ENCODE peak calls at places on chromosome 1, in five cellular contexts. I is transverse colon, F is neural progenitor cell, D is fibroblast of lung, Z is PC-9. N is an unnamed sample.

GRCh38 chr1:231919900-231920299 is 293.3 kb downstream of the DISC1 start:
- DNase-seq in I (no peak), F (peak), Z (no peak), D (no peak), N (no peak)

GRCh38 chr1:12327566-12327965 is 97.7 kb downstream of the VPS13D start:
- DNase-seq in Z (no peak), D (no peak), I (no peak), F (no peak), N (no peak)

GRCh38 chr1:95046359-95046758 is 26.4 kb downstream of the ALG14 start:
- DNase-seq in I (no peak), F (no peak), Z (no peak), D (no peak), N (no peak)

GRCh38 chr1:44464361-44464760 is 59.3 kb downstream of the RNF220 start:
- DNase-seq in I (no peak), D (no peak), F (no peak), Z (no peak), N (peak)

GRCh38 chr1:13583592-13583963 is at the start of gene PDPN:
- DNase-seq in D (peak), I (peak), Z (no peak), F (peak), N (no peak)

GRCh38 chr1:22416555-22417454 is 34.8 kb upstream of the ZBTB40 start:
- DNase-seq in D (peak), I (peak), Z (peak), F (peak), N (peak)

GRCh38 chr1:161914595-161914994 is 109.1 kb downstream of the OLFML2B start:
- DNase-seq in F (no peak), D (no peak), Z (no peak), I (no peak), N (no peak)

GRCh38 chr1:225772323-225772768 is 5.3 kb upstream of the SRP9 start:
- DNase-seq in D (peak), F (peak), I (peak), Z (peak), N (peak)

GRCh38 chr1:3464649-3465025 is 10.2 kb downstream of the ARHGEF16 start:
- DNase-seq in F (no peak), I (no peak), D (no peak), Z (no peak), N (no peak)

GRCh38 chr1:79819140-79819539 is 812.6 kb upstream of the ADGRL4 start:
- DNase-seq in D (no peak), I (no peak), Z (no peak), F (no peak), N (no peak)

GRCh38 chr1:54623216-54624007 is at the start of gene FAM151A:
- DNase-seq in I (no peak), D (no peak), F (no peak), Z (no peak), N (no peak)

GRCh38 chr1:170536924-170537551 is 5.1 kb downstream of the GORAB start:
- DNase-seq in Z (no peak), F (no peak), I (no peak), D (no peak), N (no peak)

GRCh38 chr1:27522860-27523665 is 33.1 kb upstream of the WASF2 start:
- DNase-seq in D (peak), I (no peak), F (peak), Z (no peak), N (no peak)

GRCh38 chr1:184773762-184774320 is 19.2 kb upstream of the EDEM3 start:
- DNase-seq in I (peak), F (no peak), Z (no peak), D (no peak), N (no peak)

GRCh38 chr1:39960461-39960958 is 5.6 kb downstream of the MFSD2A start:
- DNase-seq in F (no peak), Z (no peak), I (peak), D (no peak), N (no peak)

GRCh38 chr1:34053660-34054059 is 111.4 kb downstream of the CSMD2 start:
- DNase-seq in I (no peak), D (no peak), F (no peak), Z (no peak), N (no peak)

GRCh38 chr1:181551249-181551648 is 67.9 kb downstream of the CACNA1E start:
- DNase-seq in F (peak), Z (no peak), D (peak), I (peak), N (peak)

DNA sequence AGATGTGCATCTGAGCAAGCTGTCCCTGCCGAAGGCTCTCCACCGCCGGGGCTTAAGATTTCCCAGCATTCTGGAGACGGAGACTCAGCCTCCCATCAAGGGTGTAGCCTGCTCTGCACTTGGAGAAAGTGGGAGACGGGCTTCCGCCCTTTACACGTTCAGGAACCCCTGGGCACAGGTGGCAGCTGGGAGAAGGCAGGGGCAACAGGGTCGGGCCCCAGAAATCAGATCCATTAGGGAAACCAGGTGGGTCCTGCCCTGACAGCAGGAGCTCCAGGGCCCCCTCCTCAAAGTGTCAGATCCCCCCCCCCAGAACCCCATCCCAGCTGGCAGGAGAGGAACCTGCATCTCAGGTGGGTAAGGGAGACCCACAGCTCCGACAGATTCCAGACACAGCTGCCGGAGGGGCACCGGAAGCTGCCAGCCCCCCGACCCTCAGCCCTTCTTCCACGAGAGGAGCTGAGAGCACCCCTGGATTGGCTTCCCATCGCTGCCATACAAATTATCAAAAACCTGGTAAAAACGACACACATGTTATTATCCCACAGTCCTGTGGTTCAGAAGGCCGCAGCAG is 236.6 kb downstream of the NPHP4 start:
- DNase-seq in I (no peak), D (no peak), F (no peak), Z (no peak), N (no peak)
- H3K4me3 ChIP-seq in I (no peak), D (no peak), F (no peak), Z (no peak), N (no peak)

GRCh38 chr1:162991444-162991843 is 77.7 kb upstream of the RGS4 start:
- DNase-seq in F (no peak), I (no peak), D (no peak), Z (no peak), N (no peak)

GRCh38 chr1:162985816-162986215 is 83.3 kb upstream of the RGS4 start:
- DNase-seq in F (no peak), Z (no peak), I (no peak), D (no peak), N (no peak)

GRCh38 chr1:162987866-162988265 is 81.3 kb upstream of the RGS4 start:
- DNase-seq in Z (peak), I (no peak), D (no peak), F (no peak), N (peak)

GRCh38 chr1:162990665-162991064 is 78.5 kb upstream of the RGS4 start:
- DNase-seq in Z (no peak), D (no peak), I (no peak), F (no peak), N (no peak)

DNA sequence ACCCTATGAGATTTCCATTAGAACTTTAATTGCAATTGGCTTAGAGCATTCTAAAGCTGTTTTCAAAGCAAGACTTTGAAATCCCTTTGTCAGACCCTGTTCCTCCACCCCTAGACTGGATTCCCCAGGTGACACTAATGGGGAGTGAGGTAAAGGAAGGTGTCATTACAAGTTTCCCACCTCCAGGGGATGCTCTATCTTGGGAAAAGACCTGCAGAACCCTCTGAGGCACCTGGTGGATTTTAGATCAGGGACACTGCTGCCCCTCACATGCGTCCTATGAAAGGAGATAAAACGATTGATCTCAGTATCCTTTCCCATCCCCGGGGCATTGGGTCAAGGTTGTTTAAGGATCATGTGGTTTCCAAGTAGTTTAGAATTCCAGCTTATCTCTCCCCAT is 80.3 kb upstream of the RGS4 start:
- DNase-seq in I (no peak), D (no peak), F (no peak), Z (no peak), N (no peak)
- TF ChIP-seq CTCF in I (no peak), D (no peak), F (peak), Z (no peak), N (no peak)

GRCh38 chr1:115643636-115644035 is 1.9 kb downstream of the VANGL1 start:
- DNase-seq in I (no peak), D (no peak), Z (no peak), F (no peak), N (no peak)
- H3K4me3 ChIP-seq in I (no peak), D (peak), Z (peak), F (peak), N (no peak)

DNA sequence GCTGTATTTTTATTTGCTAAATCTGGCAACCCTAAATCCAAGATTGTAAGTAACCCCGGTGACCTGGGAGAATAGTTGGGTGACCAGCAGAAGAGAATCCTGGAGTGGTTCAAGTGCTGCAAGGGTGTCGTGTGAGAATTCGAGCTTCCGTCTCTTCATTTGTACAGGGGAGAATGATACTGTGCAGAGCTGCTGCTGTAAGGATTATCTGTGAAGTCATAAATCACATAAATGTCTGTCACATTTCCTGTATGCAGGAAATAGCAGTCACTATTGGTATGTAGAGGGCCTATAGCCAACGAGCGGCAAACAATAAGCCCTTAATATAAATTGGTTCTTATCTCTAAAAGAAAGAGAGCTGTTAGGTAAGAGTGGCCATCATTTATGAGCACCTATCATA is 90.7 kb downstream of the ATP1A1 start:
- DNase-seq in I (no peak), F (no peak), Z (no peak), D (no peak), N (no peak)
- TF ChIP-seq CTCF in I (no peak), F (no peak), Z (no peak), D (no peak), N (no peak)